ENCODE peak calls at places on chromosomes 12 and 14, in five cellular contexts. F is neuronal stem cell, S is lower lobe of right lung, I is testis, C is heart right ventricle. J is an unnamed sample. For H3K9me3, the result is how much of the 10 kb centered on the place peaks cover.

GRCh38 chr12:20368653-20369163 is 371 bp downstream of the PDE3A start:
- DNase-seq in F (peak), S (no peak), I (peak), C (peak), J (peak)

GRCh38 chr12:52182456-52182855 is 9.4 kb downstream of the KRT80 start:
- DNase-seq in F (no peak), S (no peak), I (no peak), C (no peak), J (no peak)

GRCh38 chr12:15819644-15820437 is 30.7 kb upstream of the EPS8 start:
- DNase-seq in F (no peak), S (no peak), I (no peak), C (no peak), J (no peak)

GRCh38 chr14:68807148-68807600 is 14.3 kb upstream of the ZFP36L1 start:
- DNase-seq in F (no peak), S (peak), I (peak), C (peak), J (peak)

GRCh38 chr14:53619625-53620324 is 336.9 kb downstream of the BMP4 start:
- DNase-seq in F (no peak), S (no peak), I (no peak), C (no peak), J (no peak)

GRCh38 chr12:72267974-72268373 is 4.2 kb upstream of the TRHDE start:
- DNase-seq in F (no peak), S (no peak), I (no peak), C (no peak), J (peak)

GRCh38 chr12:69241444-69242092 is 2.2 kb downstream of the CPSF6 start:
- DNase-seq in F (no peak), S (no peak), I (no peak), C (no peak), J (no peak)

GRCh38 chr14:93049867-93050331 is 65.8 kb downstream of the ITPK1 start:
- DNase-seq in F (no peak), S (no peak), I (no peak), C (no peak), J (peak)

GRCh38 chr14:102197317-102197850 is 57.7 kb downstream of the WDR20 start:
- DNase-seq in F (no peak), S (no peak), I (no peak), C (no peak), J (no peak)

GRCh38 chr12:43444940-43445564 is 107.0 kb downstream of the ADAMTS20 start:
- DNase-seq in F (peak), S (no peak), I (peak), C (peak), J (peak)

GRCh38 chr14:96597680-96598079 is 95.5 kb downstream of the PAPOLA start:
- DNase-seq in F (no peak), S (no peak), I (no peak), C (no peak), J (no peak)

GRCh38 chr12:9868951-9869306 is 225 bp downstream of the CLEC2B start:
- DNase-seq in F (no peak), S (no peak), I (no peak), C (no peak), J (no peak)

GRCh38 chr12:9870311-9870866 is 1.2 kb upstream of the CLEC2B start:
- DNase-seq in F (no peak), S (no peak), I (peak), C (peak), J (no peak)

GRCh38 chr12:9869307-9870161 is at the start of gene CLEC2B:
- DNase-seq in F (no peak), S (no peak), I (no peak), C (peak), J (no peak)

GRCh38 chr12:9872116-9872515 is 3.0 kb upstream of the CLEC2B start:
- DNase-seq in F (no peak), S (no peak), I (no peak), C (no peak), J (no peak)

DNA sequence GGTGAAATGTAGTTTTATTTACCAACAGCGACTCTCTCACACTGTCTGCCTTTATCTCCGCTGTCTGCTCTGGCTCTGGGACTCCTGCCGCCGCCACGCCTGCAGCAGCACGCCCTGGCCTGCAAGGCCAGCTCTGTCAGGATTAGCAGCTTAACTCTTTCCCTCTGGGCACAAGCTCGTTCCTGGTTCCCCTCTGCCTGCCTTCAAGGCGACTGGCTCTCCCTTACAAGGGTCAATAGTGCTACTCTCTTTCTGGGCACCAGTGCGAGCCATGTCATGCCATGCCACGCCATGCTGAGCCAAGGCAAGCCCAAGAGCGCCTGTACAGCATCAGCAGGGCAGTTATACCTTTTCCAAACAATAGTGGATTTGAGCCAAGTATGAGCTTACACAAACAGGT is 3.6 kb upstream of the CLEC2B start:
- DNase-seq in F (no peak), S (no peak), I (no peak), C (no peak), J (no peak)
- H3K27ac ChIP-seq in F (no peak), S (no peak), I (no peak), C (no peak), J (no peak)

GRCh38 chr12:116044181-116044580 is 233.3 kb downstream of the MED13L start:
- DNase-seq in F (no peak), S (no peak), I (no peak), C (no peak), J (no peak)
- H3K4me3 ChIP-seq in F (no peak), S (no peak), I (no peak), C (no peak), J (no peak)

GRCh38 chr12:1904875-1905274 is 13.6 kb downstream of the CACNA2D4 start:
- DNase-seq in F (no peak), S (no peak), I (no peak), C (no peak), J (no peak)

GRCh38 chr12:1910468-1910867 is 8.0 kb downstream of the CACNA2D4 start:
- DNase-seq in F (no peak), S (no peak), I (no peak), C (no peak), J (no peak)

GRCh38 chr12:1908758-1909157 is 9.7 kb downstream of the CACNA2D4 start:
- DNase-seq in F (no peak), S (peak), I (peak), C (no peak), J (no peak)

GRCh38 chr12:1907652-1908611 is 10.5 kb downstream of the CACNA2D4 start:
- DNase-seq in F (no peak), S (peak), I (peak), C (no peak), J (no peak)

DNA sequence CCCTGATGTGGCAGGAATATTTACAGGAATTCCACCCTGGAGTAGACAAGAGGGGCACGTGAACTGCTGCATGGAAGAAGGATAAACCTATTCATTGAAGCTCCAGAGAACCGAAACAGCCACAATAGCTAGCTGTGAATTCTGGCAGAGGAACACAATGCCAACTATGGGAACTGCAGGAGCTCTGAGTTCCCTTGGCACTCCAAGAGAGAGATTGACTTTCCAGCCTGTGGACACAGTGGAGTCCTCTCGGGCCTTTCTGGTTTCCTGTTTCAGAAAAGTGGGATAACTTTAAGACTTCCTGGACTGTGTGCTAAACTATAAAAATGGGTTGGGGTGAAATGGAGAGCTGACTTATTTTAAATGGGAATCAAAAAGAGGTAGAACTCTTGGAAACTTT is 11.9 kb downstream of the CACNA2D4 start:
- DNase-seq in F (no peak), S (no peak), I (no peak), C (no peak), J (no peak)
- H3K9me3 ChIP-seq in F (under half), S (under half), I (under half), C (under half), J (under half)

GRCh38 chr12:49555631-49556390 is 12.1 kb downstream of the MCRS1 start:
- DNase-seq in F (no peak), S (peak), I (no peak), C (no peak), J (peak)
- H3K27ac ChIP-seq in F (no peak), S (no peak), I (no peak), C (no peak), J (no peak)

GRCh38 chr12:645563-646071 is 17.6 kb downstream of the NINJ2 start:
- DNase-seq in F (no peak), S (no peak), I (peak), C (peak), J (peak)
- H3K4me3 ChIP-seq in F (no peak), S (peak), I (no peak), C (peak), J (no peak)

GRCh38 chr14:38262844-38263243 is 7.0 kb upstream of the CLEC14A start:
- DNase-seq in F (no peak), S (no peak), I (no peak), C (no peak), J (no peak)
- H3K9me3 ChIP-seq in F (under half), S (under half), I (under half), C (under half), J (under half)

DNA sequence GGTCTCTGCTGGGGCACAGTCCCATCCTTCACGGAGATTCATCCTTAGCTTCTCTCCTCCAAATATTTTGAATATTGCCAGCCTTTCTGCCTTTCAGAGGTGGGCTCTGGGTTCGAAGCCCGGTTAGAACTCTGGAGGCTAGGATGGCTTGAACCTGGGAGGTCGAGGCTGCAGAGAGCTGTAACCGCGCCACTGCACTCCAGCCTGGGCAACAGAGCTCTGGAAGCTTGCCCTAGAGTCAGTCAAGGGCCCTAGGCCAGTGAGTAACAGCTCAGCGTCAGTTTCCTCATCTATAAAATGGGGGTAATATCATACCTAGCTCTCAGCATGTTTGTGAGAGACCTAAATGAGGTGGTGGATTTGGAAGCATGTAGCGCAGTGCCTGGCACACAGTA is 3.2 kb downstream of the PTPN6 start:
- DNase-seq in F (no peak), S (no peak), I (no peak), C (no peak), J (peak)
- H3K27ac ChIP-seq in F (no peak), S (peak), I (no peak), C (peak), J (no peak)

GRCh38 chr14:103533999-103534575 is 5.1 kb downstream of the TRMT61A start:
- DNase-seq in F (no peak), S (no peak), I (no peak), C (no peak), J (no peak)
- H3K4me3 ChIP-seq in F (no peak), S (no peak), I (no peak), C (no peak), J (no peak)

GRCh38 chr12:34350092-34351041 is 328.1 kb downstream of the ALG10 start:
- DNase-seq in F (no peak), S (no peak), I (no peak), C (no peak), J (no peak)

GRCh38 chr12:34348836-34349672 is 326.8 kb downstream of the ALG10 start:
- DNase-seq in F (no peak), S (no peak), I (no peak), C (no peak), J (no peak)

GRCh38 chr12:34349673-34349961 is 327.3 kb downstream of the ALG10 start:
- DNase-seq in F (no peak), S (no peak), I (no peak), C (no peak), J (no peak)

GRCh38 chr12:34354239-34355200 is 332.2 kb downstream of the ALG10 start:
- DNase-seq in F (no peak), S (no peak), I (no peak), C (no peak), J (no peak)

DNA sequence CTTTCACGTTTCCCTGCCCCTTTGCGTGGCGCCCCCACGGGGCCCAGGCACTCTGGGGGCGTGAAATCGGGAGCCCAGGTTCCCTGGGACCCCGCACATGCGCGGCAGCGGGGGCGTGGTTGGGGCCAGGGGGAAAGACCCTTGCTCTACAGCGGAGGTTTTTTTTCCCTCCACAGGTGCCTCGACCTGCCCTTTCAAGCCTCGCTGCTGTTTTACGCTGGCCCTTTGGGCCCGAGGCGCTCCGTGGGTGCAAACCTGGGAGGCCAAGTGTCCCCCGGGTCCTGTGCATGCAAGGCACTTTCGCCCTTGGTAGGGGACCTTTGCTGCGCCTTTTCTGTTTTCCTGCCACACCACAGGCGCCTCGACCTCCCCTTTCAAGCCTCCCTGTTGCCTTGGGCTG is 329.8 kb downstream of the ALG10 start:
- DNase-seq in F (no peak), S (no peak), I (no peak), C (no peak), J (no peak)
- H3K9me3 ChIP-seq in F (under half), S (under half), I (under half), C (half or more), J (under half)